ENCODE peak calls at places on chromosomes 5 and 9, in six cellular contexts. Q, S, V, P, G and Z are unnamed samples.

GRCh38 chr5:671459-672328 is 21.5 kb downstream of the TPPP start:
- DNase-seq in Q (peak), S (peak), V (peak), P (peak), G (peak), Z (peak)

GRCh38 chr5:87844866-87845265 is 423.8 kb downstream of the TMEM161B start:
- DNase-seq in Q (no peak), S (no peak), V (no peak), P (no peak), G (no peak), Z (no peak)

GRCh38 chr5:3034881-3035280 is 283.4 kb upstream of the IRX2 start:
- DNase-seq in Q (no peak), S (no peak), V (no peak), P (no peak), G (no peak), Z (no peak)

GRCh38 chr5:66967102-66967501 is 229.5 kb downstream of the CD180 start:
- DNase-seq in Q (no peak), S (no peak), V (peak), P (no peak), G (no peak), Z (no peak)

GRCh38 chr5:158133369-158133768 is 274.4 kb upstream of the CLINT1 start:
- DNase-seq in Q (no peak), S (no peak), V (no peak), P (no peak), G (no peak), Z (no peak)

GRCh38 chr9:134379774-134380431 is 53.6 kb downstream of the RXRA start:
- DNase-seq in Q (no peak), S (no peak), V (no peak), P (no peak), G (no peak), Z (no peak)

GRCh38 chr5:32679218-32679617 is 31.9 kb upstream of the NPR3 start:
- DNase-seq in Q (no peak), S (no peak), V (no peak), P (no peak), G (no peak), Z (no peak)

GRCh38 chr5:121752149-121752548 is 99.5 kb upstream of the FTMT start:
- DNase-seq in Q (no peak), S (no peak), V (no peak), P (no peak), G (no peak), Z (no peak)

GRCh38 chr5:97071101-97071500 is 71.3 kb downstream of the LIX1 start:
- DNase-seq in Q (no peak), S (no peak), V (peak), P (no peak), G (peak), Z (peak)

GRCh38 chr5:157175071-157175612 is 5.5 kb upstream of the ITK start:
- DNase-seq in Q (peak), S (peak), V (no peak), P (no peak), G (no peak), Z (no peak)

GRCh38 chr9:20898885-20899554 is 132.4 kb downstream of the HACD4 start:
- DNase-seq in Q (peak), S (no peak), V (no peak), P (no peak), G (no peak), Z (no peak)

GRCh38 chr9:129483467-129484324 is 137.2 kb downstream of the C9orf50 start:
- DNase-seq in Q (peak), S (no peak), V (peak), P (peak), G (peak), Z (peak)

GRCh38 chr9:1337169-1337568 is 287.0 kb downstream of the DMRT2 start:
- DNase-seq in Q (no peak), S (no peak), V (no peak), P (no peak), G (no peak), Z (no peak)

GRCh38 chr9:107175826-107176500 is 107.1 kb upstream of the RAD23B start:
- DNase-seq in Q (no peak), S (no peak), V (no peak), P (no peak), G (no peak), Z (no peak)

GRCh38 chr5:147509710-147510651 is at the start of gene DPYSL3:
- DNase-seq in Q (peak), S (peak), V (peak), P (no peak), G (no peak), Z (peak)